ENCODE peak calls at places on chromosomes 11 and 22, in five cellular contexts. J is HCT116, V is HepG2, M is H1, I is K562. Z is an unnamed sample.

GRCh38 chr11:96864998-96865397 is 475.2 kb downstream of the JRKL start:
- DNase-seq in J (no peak), V (no peak), M (no peak), I (no peak), Z (no peak)

GRCh38 chr22:20297414-20298109 is 22.3 kb downstream of the DGCR6L start:
- DNase-seq in J (no peak), V (no peak), M (no peak), I (no peak), Z (no peak)

GRCh38 chr11:9150501-9150900 is 59.1 kb upstream of the SCUBE2 start:
- DNase-seq in J (no peak), V (no peak), M (no peak), I (no peak), Z (peak; percentile 41)

GRCh38 chr11:62604460-62605130 is 2.9 kb upstream of the MTA2 start:
- DNase-seq in J (no peak), V (peak; percentile 62), M (no peak), I (no peak), Z (no peak)

GRCh38 chr22:24543068-24543675 is 11.8 kb downstream of the GUCD1 start:
- DNase-seq in J (no peak), V (no peak), M (no peak), I (no peak), Z (no peak)

GRCh38 chr11:18727499-18728236 is 1.7 kb upstream of the IGSF22 start:
- DNase-seq in J (peak; percentile 35), V (peak; percentile 48), M (no peak), I (peak; percentile 71), Z (peak; percentile 25)

GRCh38 chr11:30914143-30914762 is 328.1 kb upstream of the MPPED2 start:
- DNase-seq in J (peak; percentile 15), V (peak; percentile 16), M (peak; percentile 58), I (peak; percentile 6), Z (no peak)

GRCh38 chr11:123838659-123839058 is 32.5 kb upstream of the OR6M1 start:
- DNase-seq in J (no peak), V (no peak), M (no peak), I (no peak), Z (no peak)

GRCh38 chr11:124812876-124813275 is 12.7 kb upstream of the MSANTD2 start:
- DNase-seq in J (no peak), V (no peak), M (no peak), I (no peak), Z (no peak)

GRCh38 chr11:17580271-17580670 is 33.2 kb downstream of the OTOG start:
- DNase-seq in J (no peak), V (no peak), M (no peak), I (no peak), Z (no peak)

GRCh38 chr11:85423331-85423730 is 203.8 kb downstream of the DLG2 start:
- DNase-seq in J (no peak), V (no peak), M (no peak), I (no peak), Z (no peak)

GRCh38 chr11:85627332-85627997 is at the start of gene DLG2:
- DNase-seq in J (no peak), V (no peak), M (no peak), I (no peak), Z (no peak)

GRCh38 chr22:43851979-43852307 is 10.4 kb downstream of the SULT4A1 start:
- DNase-seq in J (no peak), V (no peak), M (no peak), I (no peak), Z (no peak)

GRCh38 chr11:61507962-61508824 is at the start of gene LRRC10B:
- DNase-seq in J (peak; percentile 52), V (no peak), M (no peak), I (peak; percentile 41), Z (no peak)

GRCh38 chr11:107468596-107468995 is 11.0 kb upstream of the CWF19L2 start:
- DNase-seq in J (no peak), V (no peak), M (no peak), I (peak; percentile 18), Z (no peak)

GRCh38 chr22:42560781-42561180 is 7.0 kb downstream of the SERHL2 start:
- DNase-seq in J (no peak), V (peak; percentile 35), M (no peak), I (peak; percentile 58), Z (no peak)

GRCh38 chr11:62238151-62238550 is 3.9 kb upstream of the SCGB1D2 start:
- DNase-seq in J (no peak), V (no peak), M (no peak), I (no peak), Z (no peak)

GRCh38 chr11:2294340-2295290 is 7.1 kb downstream of the C11orf21 start:
- DNase-seq in J (no peak), V (no peak), M (no peak), I (no peak), Z (no peak)

GRCh38 chr11:12664410-12664809 is 9.8 kb upstream of the TEAD1 start:
- DNase-seq in J (no peak), V (no peak), M (no peak), I (no peak), Z (no peak)

GRCh38 chr22:31271485-31271884 is 20.8 kb downstream of the PIK3IP1 start:
- DNase-seq in J (no peak), V (peak; percentile 50), M (no peak), I (no peak), Z (no peak)

GRCh38 chr22:23557036-23557435 is 23.1 kb downstream of the IGLL1 start:
- DNase-seq in J (no peak), V (no peak), M (no peak), I (no peak), Z (no peak)

GRCh38 chr11:1532606-1533341 is 39.3 kb downstream of the DUSP8 start:
- DNase-seq in J (no peak), V (no peak), M (no peak), I (no peak), Z (no peak)

GRCh38 chr11:9313648-9314290 is 624 bp downstream of the TMEM41B start:
- DNase-seq in J (no peak), V (no peak), M (no peak), I (peak; percentile 39), Z (no peak)

GRCh38 chr22:27988704-27989103 is 69.6 kb upstream of the PITPNB start:
- DNase-seq in J (no peak), V (no peak), M (no peak), I (no peak), Z (no peak)

GRCh38 chr22:24137595-24137994 is 43.7 kb upstream of the SUSD2 start:
- DNase-seq in J (no peak), V (no peak), M (no peak), I (no peak), Z (no peak)

GRCh38 chr22:25566812-25567211 is 2.3 kb downstream of the GRK3 start:
- DNase-seq in J (no peak), V (no peak), M (no peak), I (no peak), Z (no peak)

GRCh38 chr11:61551630-61552029 is 29.2 kb downstream of the SYT7 start:
- DNase-seq in J (peak; percentile 34), V (no peak), M (no peak), I (no peak), Z (no peak)

GRCh38 chr11:14537134-14537599 is 17.0 kb upstream of the PSMA1 start:
- DNase-seq in J (no peak), V (peak; percentile 20), M (no peak), I (peak; percentile 64), Z (peak; percentile 24)

GRCh38 chr22:49961601-49962011 is 1.0 kb downstream of the PIM3 start:
- DNase-seq in J (no peak), V (no peak), M (no peak), I (no peak), Z (no peak)

DNA sequence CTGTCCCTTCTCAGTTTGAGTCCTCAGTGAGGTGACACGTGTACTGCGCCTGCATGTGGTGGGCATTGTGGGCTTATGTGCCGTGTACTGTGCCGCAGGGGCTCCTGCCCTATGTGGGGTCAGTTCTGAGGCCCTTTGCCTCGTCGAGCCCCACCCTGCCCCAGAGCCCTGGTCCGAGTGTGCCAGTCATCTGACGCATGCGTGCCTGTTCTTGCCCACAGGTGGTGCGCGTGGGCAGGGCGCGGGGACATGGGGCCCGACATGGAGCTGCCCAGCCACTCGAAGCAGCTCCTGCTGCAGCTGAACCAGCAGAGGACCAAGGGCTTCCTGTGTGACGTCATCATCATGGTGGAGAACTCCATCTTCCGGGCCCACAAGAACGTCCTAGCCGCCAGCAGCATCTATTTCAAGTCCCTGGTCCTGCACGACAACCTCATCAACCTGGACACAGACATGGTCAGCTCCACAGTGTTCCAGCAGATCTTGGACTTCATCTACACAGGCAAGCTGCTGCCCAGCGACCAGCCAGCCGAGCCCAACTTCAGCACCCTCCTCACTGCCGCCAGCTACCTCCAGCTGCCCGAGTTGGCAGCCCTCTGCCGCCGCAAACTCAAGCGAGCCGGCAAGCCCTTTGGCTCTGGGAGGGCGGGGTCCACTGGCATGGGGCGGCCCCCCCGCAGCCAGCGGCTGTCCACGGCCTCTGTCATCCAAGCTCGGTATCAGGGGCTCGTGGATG is 22.3 kb upstream of the TMEM191C start:
- DNase-seq in J (no peak), V (no peak), M (no peak), I (no peak), Z (no peak)
- TF ChIP-seq CTCF in J (no peak), V (no peak), M (no peak), I (no peak), Z (no peak)

GRCh38 chr22:37457093-37457893 is 28.9 kb downstream of the MFNG start:
- DNase-seq in J (peak; percentile 79), V (peak; percentile 60), M (peak; percentile 56), I (peak; percentile 72), Z (peak; percentile 33)
- TF ChIP-seq SIN3A in J (no peak), V (no peak), M (no peak), I (no peak), Z (no peak)

DNA sequence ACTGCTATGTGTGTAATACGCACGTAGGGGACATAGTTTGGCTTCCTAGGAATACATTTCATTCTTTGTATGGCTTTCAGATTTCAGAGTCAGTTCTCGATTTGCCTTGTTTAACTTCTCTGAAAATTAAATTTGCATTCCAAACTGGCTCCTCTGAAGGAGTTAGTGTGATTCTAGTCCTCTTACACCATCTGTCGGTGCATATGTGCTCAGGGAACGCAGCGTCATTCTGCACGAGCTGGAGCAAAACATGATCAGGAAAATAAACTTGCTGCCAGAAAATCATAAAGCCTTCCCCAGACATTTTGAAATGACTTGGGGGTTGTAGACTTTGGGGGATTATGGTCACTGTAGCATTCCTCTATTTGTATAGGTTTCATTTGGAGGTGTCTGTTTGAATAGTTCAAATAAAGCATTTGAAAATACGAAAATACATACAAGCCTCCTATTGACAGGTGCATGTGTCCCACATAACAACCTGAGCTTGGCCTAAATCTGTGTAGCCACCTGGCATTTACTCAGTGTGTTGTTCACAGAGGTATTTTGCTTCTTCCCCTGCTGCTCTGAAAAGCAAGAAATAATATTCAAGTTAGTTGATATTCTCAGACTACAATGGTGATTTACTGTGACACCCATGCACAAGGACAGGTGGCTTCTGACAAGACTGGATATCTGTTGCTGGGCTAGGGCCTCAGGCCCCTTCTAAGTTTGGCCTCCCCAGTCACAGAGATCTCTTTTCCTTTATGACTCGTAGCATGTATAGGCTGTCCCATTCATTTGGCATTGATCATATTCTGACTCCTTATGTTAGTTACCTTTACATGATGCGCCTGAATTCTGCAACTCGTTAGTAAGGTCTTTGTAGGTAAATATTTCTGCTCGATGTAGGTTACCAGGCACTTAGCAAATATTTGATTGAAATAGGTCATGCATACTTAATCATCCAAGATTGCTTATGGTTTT is 81.6 kb upstream of the SORL1-AS1 start:
- DNase-seq in J (no peak), V (no peak), M (no peak), I (no peak), Z (no peak)
- TF ChIP-seq CTCF in J (no peak), V (no peak), M (no peak), I (no peak), Z (peak; percentile 48)

DNA sequence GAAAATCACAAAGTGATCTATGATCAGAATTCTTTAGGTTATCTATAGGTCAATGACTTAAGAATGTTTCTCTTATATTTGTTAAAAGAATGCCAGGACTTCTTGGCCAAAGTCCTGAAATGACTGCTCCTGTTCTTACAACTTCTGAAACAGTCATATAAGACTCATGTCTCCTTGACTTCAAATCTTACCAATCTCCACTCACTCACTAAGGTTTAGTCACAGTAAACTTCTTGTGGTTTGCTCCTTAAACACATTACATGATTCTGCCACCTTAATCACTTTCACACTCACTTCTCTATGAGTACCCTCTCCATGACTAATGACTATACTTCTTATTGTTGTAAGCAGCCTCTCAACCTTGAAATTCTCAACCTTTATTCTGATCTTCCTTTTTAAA is 648.7 kb upstream of the CCDC179 start:
- DNase-seq in J (no peak), V (no peak), M (no peak), I (no peak), Z (no peak)
- TF ChIP-seq SIN3A in J (no peak), V (no peak), M (no peak), I (no peak), Z (no peak)

Z was measured in Panc1.